ENCODE peak calls at places on chromosomes 4 and X, in seven cellular contexts. Y is ovary, X is psoas muscle, S is esophagus squamous epithelium, N is gastrocnemius medialis, A is sigmoid colon, R is right lobe of liver. D is an unnamed sample.

GRCh38 chr4:169099775-169100180 is 89.7 kb upstream of the CBR4 start:
- DNase-seq in Y (no peak), X (no peak), S (no peak), N (no peak), A (peak; percentile 66), R (no peak), D (no peak)

GRCh38 chr4:112523008-112523440 is 7.0 kb upstream of the NEUROG2 start:
- DNase-seq in Y (no peak), X (no peak), S (no peak), N (no peak), A (no peak), R (no peak), D (no peak)

GRCh38 chrX:71636438-71637252 is 18.3 kb upstream of the CXCR3 start:
- DNase-seq in Y (no peak), X (no peak), S (no peak), N (no peak), A (no peak), R (no peak), D (no peak)

GRCh38 chr4:37825943-37826281 is 574 bp upstream of the PGM2 start:
- DNase-seq in Y (no peak), X (no peak), S (no peak), N (no peak), A (no peak), R (no peak), D (no peak)

GRCh38 chr4:168683595-168683994 is 186.7 kb downstream of the PALLD start:
- DNase-seq in Y (no peak), X (no peak), S (no peak), N (no peak), A (no peak), R (no peak), D (no peak)

GRCh38 chr4:60757986-60758385 is 442.1 kb upstream of the ADGRL3 start:
- DNase-seq in Y (no peak), X (no peak), S (no peak), N (no peak), A (no peak), R (no peak), D (no peak)

GRCh38 chr4:158006973-158007372 is 165.9 kb downstream of the GASK1B start:
- DNase-seq in Y (no peak), X (no peak), S (no peak), N (no peak), A (no peak), R (no peak), D (no peak)

GRCh38 chr4:84870398-84871163 is 95.9 kb downstream of the WDFY3 start:
- DNase-seq in Y (no peak), X (no peak), S (no peak), N (no peak), A (no peak), R (no peak), D (no peak)

GRCh38 chrX:129649268-129650182 is 5.2 kb downstream of the APLN start:
- DNase-seq in Y (no peak), X (no peak), S (no peak), N (no peak), A (no peak), R (no peak), D (no peak)

GRCh38 chr4:17723648-17724047 is 57.8 kb downstream of the FAM184B start:
- DNase-seq in Y (no peak), X (no peak), S (no peak), N (no peak), A (no peak), R (no peak), D (no peak)
- H3K27ac ChIP-seq in Y (no peak overlapping the region), X (no peak overlapping the region), S (no peak overlapping the region), N (no peak overlapping the region), A (no peak overlapping the region), R (no peak overlapping the region), D (no peak overlapping the region)

GRCh38 chr4:97984545-97985131 is 158.6 kb downstream of the STPG2 start:
- DNase-seq in Y (no peak), X (no peak), S (no peak), N (no peak), A (no peak), R (no peak), D (no peak)
- TF ChIP-seq CTCF in Y (no peak), X (no peak), S (no peak), N (no peak), A (no peak), R (no peak), D (no peak)

GRCh38 chrX:47080915-47081236 is 2.6 kb downstream of the RGN start:
- DNase-seq in Y (no peak), X (no peak), S (no peak), N (no peak), A (no peak), R (no peak), D (no peak)

GRCh38 chrX:47080215-47080914 is 2.1 kb downstream of the RGN start:
- DNase-seq in Y (no peak), X (no peak), S (no peak), N (no peak), A (no peak), R (peak; percentile 81), D (no peak)

GRCh38 chrX:47078129-47079043 is at the start of gene RGN:
- DNase-seq in Y (peak; percentile 43), X (peak; percentile 66), S (no peak), N (no peak), A (no peak), R (peak; percentile 78), D (peak; percentile 26)
- H3K27ac ChIP-seq in Y (no peak within 1 kb of the TSS), X (no peak within 1 kb of the TSS), S (peak within 1 kb of the TSS; percentile 55), N (no peak within 1 kb of the TSS), A (peak within 1 kb of the TSS; percentile 64), R (peak within 1 kb of the TSS; percentile 57), D (peak within 1 kb of the TSS; percentile 71)

GRCh38 chr4:86450189-86450588 is 90.3 kb upstream of the MAPK10 start:
- DNase-seq in Y (no peak), X (no peak), S (no peak), N (no peak), A (no peak), R (no peak), D (no peak)

GRCh38 chr4:86453044-86453501 is 93.2 kb upstream of the MAPK10 start:
- DNase-seq in Y (peak; percentile 58), X (no peak), S (no peak), N (no peak), A (peak; percentile 66), R (no peak), D (peak; percentile 44)

GRCh38 chr4:86452323-86452995 is 92.6 kb upstream of the MAPK10 start:
- DNase-seq in Y (peak; percentile 40), X (no peak), S (no peak), N (no peak), A (no peak), R (no peak), D (no peak)

GRCh38 chr4:86450861-86451260 is 91.0 kb upstream of the MAPK10 start:
- DNase-seq in Y (no peak), X (no peak), S (no peak), N (no peak), A (no peak), R (no peak), D (no peak)

GRCh38 chr4:86451560-86452322 is 91.9 kb upstream of the MAPK10 start:
- DNase-seq in Y (no peak), X (no peak), S (no peak), N (no peak), A (no peak), R (no peak), D (no peak)
- TF ChIP-seq CTCF in Y (no peak), X (no peak), S (no peak), N (no peak), A (no peak), R (no peak), D (no peak)

DNA sequence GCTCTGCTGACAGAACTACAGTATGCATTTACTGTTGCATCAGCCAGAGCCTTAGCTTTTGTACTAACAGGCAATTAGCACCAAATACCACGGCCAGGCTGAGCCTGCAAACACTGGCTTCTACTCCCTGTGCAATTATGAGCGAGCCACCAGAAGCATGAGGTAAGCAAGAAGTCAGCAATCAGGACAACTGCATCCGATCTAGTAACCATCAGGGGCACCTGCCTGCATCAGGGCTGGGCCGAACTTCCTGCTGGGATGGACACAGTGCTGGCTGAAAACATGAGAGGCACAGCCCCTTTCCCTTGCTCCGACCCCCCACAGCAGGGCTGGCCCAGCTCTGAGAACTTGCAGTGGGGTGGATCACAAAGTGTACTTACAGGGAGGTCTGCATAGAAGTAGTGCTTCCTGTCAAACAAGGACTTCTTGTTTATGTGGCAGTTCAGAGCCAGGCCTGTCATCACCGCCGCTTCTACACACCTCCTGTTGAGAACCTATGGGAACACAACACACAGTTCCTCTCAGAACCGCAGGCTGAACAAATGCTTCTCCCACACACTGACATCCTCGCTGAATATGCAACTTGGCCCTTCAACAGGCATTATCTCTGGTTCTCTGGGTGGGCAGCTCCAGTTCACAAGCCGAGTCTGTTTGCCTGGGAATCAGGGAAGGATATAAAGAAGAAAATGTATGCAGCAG is 41.6 kb downstream of the GATB start:
- DNase-seq in Y (no peak), X (no peak), S (no peak), N (no peak), A (no peak), R (no peak), D (peak; percentile 45)
- H3K27ac ChIP-seq in Y (no peak overlapping the region), X (no peak overlapping the region), S (no peak overlapping the region), N (no peak overlapping the region), A (no peak overlapping the region), R (no peak overlapping the region), D (peak overlapping the region; percentile 86)

DNA sequence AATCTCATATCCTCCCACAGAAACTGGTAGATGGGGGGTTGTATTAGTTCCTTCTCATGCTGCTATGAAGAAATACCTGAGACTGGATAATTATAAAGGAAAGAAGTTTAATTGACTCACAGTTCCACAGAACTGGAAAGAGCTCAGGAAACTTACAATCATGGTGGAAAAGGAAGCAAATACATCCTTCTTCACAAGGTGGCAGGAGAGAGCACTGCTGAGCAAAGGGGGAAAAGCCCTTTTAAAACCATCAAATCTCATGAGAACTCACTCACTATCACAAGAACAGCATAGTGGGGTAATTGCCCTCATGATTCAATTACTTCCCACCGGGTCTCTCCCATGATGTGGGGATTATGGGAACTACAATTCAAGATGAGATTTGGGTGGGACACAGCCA is 250.5 kb upstream of the GPRIN3 start:
- DNase-seq in Y (no peak), X (no peak), S (no peak), N (no peak), A (no peak), R (no peak), D (no peak)
- TF ChIP-seq CTCF in Y (no peak), X (no peak), S (no peak), N (no peak), A (no peak), R (no peak), D (peak; percentile 34)

DNA sequence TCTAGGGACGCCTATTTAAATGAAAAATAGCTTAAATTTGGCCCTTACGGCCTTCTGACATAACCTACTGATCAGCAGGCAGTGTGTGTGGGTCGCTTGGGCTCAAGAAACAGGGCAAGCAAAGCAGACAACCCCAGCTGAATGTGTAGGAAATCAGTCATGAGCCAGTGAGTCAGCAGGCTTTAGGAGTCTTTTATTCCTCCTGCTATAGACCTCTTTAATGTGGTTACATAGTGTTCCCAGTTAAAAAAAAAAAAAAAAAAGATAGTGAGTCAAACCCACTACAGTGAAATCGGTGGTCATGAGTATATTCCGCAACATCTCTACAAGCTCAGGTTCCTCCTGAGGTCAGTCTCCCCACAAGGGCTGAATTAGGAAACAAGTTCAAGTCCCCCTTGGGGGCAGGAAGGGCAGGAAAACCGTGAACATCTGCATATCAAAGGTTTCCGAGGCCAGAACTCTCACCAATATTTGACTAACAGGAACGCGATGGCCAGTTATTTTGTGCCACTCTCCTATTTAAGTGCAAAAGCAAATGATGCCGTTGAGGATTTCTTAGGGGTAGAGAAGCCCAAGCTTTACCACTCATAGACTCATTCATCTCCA is 32.7 kb downstream of the ACSL1 start:
- DNase-seq in Y (no peak), X (no peak), S (no peak), N (peak; percentile 86), A (no peak), R (no peak), D (no peak)
- H3K27ac ChIP-seq in Y (no peak overlapping the region), X (peak overlapping the region; percentile 87), S (peak overlapping the region; percentile 57), N (peak overlapping the region; percentile 98), A (peak overlapping the region; percentile 36), R (peak overlapping the region; percentile 23), D (peak overlapping the region; percentile 69)

D was measured in left ventricle myocardium inferior.